ENCODE peak calls at places on chromosomes 12 and 14, in six cellular contexts. One of them, this sample, is unnamed.

GRCh38 chr12:78666584-78666983 is 198.0 kb upstream of the SYT1 start:
- DNase-seq in NB4: no peak
- DNase-seq in K562: no peak
- DNase-seq in HepG2: no peak
- DNase-seq in A549: no peak
- DNase-seq in GM12878: no peak
- DNase-seq in this sample: no peak

GRCh38 chr12:4824415-4824814 is 85.3 kb upstream of the KCNA1 start:
- DNase-seq in NB4: no peak
- DNase-seq in K562: no peak
- DNase-seq in HepG2: no peak
- DNase-seq in A549: peak; percentile 15
- DNase-seq in GM12878: no peak
- DNase-seq in this sample: peak; percentile 20

GRCh38 chr14:74548881-74549280 is 55.3 kb downstream of the ISCA2 start:
- DNase-seq in NB4: no peak
- DNase-seq in K562: no peak
- DNase-seq in HepG2: no peak
- DNase-seq in A549: no peak
- DNase-seq in GM12878: no peak
- DNase-seq in this sample: no peak

GRCh38 chr12:45336762-45337596 is 121.1 kb downstream of the ANO6 start:
- DNase-seq in NB4: peak; percentile 15
- DNase-seq in K562: peak; percentile 32
- DNase-seq in HepG2: no peak
- DNase-seq in A549: peak; percentile 24
- DNase-seq in GM12878: no peak
- DNase-seq in this sample: no peak

GRCh38 chr14:104882325-104882973 is 17.4 kb downstream of the CEP170B start:
- DNase-seq in NB4: peak; percentile 67
- DNase-seq in K562: peak; percentile 69
- DNase-seq in HepG2: no peak
- DNase-seq in A549: peak; percentile 62
- DNase-seq in GM12878: no peak
- DNase-seq in this sample: no peak

GRCh38 chr12:104575442-104575841 is 118.7 kb downstream of the CHST11 start:
- DNase-seq in NB4: no peak
- DNase-seq in K562: no peak
- DNase-seq in HepG2: no peak
- DNase-seq in A549: no peak
- DNase-seq in GM12878: no peak
- DNase-seq in this sample: no peak

GRCh38 chr12:92745874-92746553 is 43.2 kb downstream of the PLEKHG7 start:
- DNase-seq in NB4: no peak
- DNase-seq in K562: no peak
- DNase-seq in HepG2: no peak
- DNase-seq in A549: peak; percentile 79
- DNase-seq in GM12878: no peak
- DNase-seq in this sample: peak; percentile 99

GRCh38 chr14:102280376-102280962 is 24.5 kb downstream of the MOK start:
- DNase-seq in NB4: peak; percentile 80
- DNase-seq in K562: no peak
- DNase-seq in HepG2: no peak
- DNase-seq in A549: peak; percentile 77
- DNase-seq in GM12878: no peak
- DNase-seq in this sample: no peak

GRCh38 chr12:88876867-88877266 is 296.6 kb upstream of the KITLG start:
- DNase-seq in NB4: no peak
- DNase-seq in K562: no peak
- DNase-seq in HepG2: no peak
- DNase-seq in A549: no peak
- DNase-seq in GM12878: no peak
- DNase-seq in this sample: no peak

GRCh38 chr14:36747411-36748184 is 85.9 kb downstream of the PAX9 start:
- DNase-seq in NB4: peak; percentile 11
- DNase-seq in K562: peak; percentile 37
- DNase-seq in HepG2: peak; percentile 44
- DNase-seq in A549: peak; percentile 17
- DNase-seq in GM12878: no peak
- DNase-seq in this sample: peak; percentile 14

DNA sequence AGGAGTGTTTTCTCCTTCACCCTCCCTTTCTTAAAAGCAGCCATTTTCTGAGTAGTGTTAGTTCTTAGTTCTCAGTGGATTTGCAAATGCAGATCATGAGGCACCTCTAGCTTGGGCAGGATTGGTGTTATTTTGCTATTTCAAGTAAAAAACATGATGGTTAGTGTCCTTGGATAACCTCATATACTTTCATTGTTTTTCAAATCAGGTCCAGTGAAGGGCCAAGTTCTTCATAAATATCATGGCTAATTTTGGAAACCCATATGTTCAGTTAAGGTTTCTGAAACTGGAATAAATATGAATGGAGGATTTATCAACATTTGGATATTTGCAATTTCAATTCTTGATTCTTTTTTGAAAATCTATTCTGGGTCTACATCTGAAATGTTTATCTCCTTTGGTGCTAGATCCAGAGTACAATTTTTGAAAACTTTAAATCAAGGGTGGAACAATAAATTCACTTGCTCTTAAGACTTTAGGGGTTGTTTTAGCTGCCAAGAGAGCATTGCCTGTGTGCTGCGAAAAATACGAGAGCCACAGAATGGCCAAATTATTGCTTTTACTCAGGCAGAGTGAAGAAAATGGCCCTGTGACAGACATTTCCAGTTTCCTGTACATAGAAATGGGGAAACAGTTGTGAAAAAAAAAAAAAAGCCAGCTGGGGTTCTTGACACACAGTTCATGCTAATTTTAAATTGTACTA is 104.6 kb downstream of the BICD1 start:
- DNase-seq in NB4: no peak
- DNase-seq in K562: no peak
- DNase-seq in HepG2: no peak
- DNase-seq in A549: no peak
- DNase-seq in GM12878: no peak
- DNase-seq in this sample: no peak
- TF ChIP-seq CTCF in NB4: no peak
- TF ChIP-seq CTCF in K562: no peak
- TF ChIP-seq CTCF in HepG2: no peak
- TF ChIP-seq CTCF in A549: no peak
- TF ChIP-seq CTCF in GM12878: no peak
- TF ChIP-seq CTCF in this sample: no peak

GRCh38 chr12:68449196-68449595 is 117.0 kb upstream of the MDM1 start:
- DNase-seq in NB4: no peak
- DNase-seq in K562: no peak
- DNase-seq in HepG2: no peak
- DNase-seq in A549: no peak
- DNase-seq in GM12878: no peak
- DNase-seq in this sample: no peak

GRCh38 chr12:68453876-68454275 is 121.7 kb upstream of the MDM1 start:
- DNase-seq in NB4: no peak
- DNase-seq in K562: no peak
- DNase-seq in HepG2: no peak
- DNase-seq in A549: no peak
- DNase-seq in GM12878: no peak
- DNase-seq in this sample: no peak

GRCh38 chr12:68450947-68451260 is 118.7 kb upstream of the MDM1 start:
- DNase-seq in NB4: no peak
- DNase-seq in K562: no peak
- DNase-seq in HepG2: no peak
- DNase-seq in A549: no peak
- DNase-seq in GM12878: no peak
- DNase-seq in this sample: no peak

GRCh38 chr12:68453278-68453677 is 121.1 kb upstream of the MDM1 start:
- DNase-seq in NB4: no peak
- DNase-seq in K562: no peak
- DNase-seq in HepG2: no peak
- DNase-seq in A549: no peak
- DNase-seq in GM12878: no peak
- DNase-seq in this sample: no peak

GRCh38 chr12:68451261-68452091 is 119.3 kb upstream of the MDM1 start:
- DNase-seq in NB4: peak; percentile 53
- DNase-seq in K562: peak; percentile 24
- DNase-seq in HepG2: no peak
- DNase-seq in A549: no peak
- DNase-seq in GM12878: peak; percentile 88
- DNase-seq in this sample: peak; percentile 11
- TF ChIP-seq MYC in NB4: no peak
- TF ChIP-seq MYC in K562: no peak
- TF ChIP-seq MYC in HepG2: no peak
- TF ChIP-seq MYC in A549: no peak
- TF ChIP-seq MYC in GM12878: no peak
- TF ChIP-seq MYC in this sample: no peak

GRCh38 chr12:53717319-53717718 is 9.9 kb downstream of the CALCOCO1 start:
- DNase-seq in NB4: no peak
- DNase-seq in K562: no peak
- DNase-seq in HepG2: no peak
- DNase-seq in A549: no peak
- DNase-seq in GM12878: no peak
- DNase-seq in this sample: no peak
- TF ChIP-seq CTCF in NB4: no peak
- TF ChIP-seq CTCF in K562: no peak
- TF ChIP-seq CTCF in HepG2: no peak
- TF ChIP-seq CTCF in A549: no peak
- TF ChIP-seq CTCF in GM12878: no peak
- TF ChIP-seq CTCF in this sample: no peak

GRCh38 chr14:73234029-73234428 is 3.3 kb upstream of the PAPLN start:
- DNase-seq in NB4: no peak
- DNase-seq in K562: no peak
- DNase-seq in HepG2: no peak
- DNase-seq in A549: no peak
- DNase-seq in GM12878: no peak
- DNase-seq in this sample: no peak
- TF ChIP-seq MYC in NB4: no peak
- TF ChIP-seq MYC in K562: no peak
- TF ChIP-seq MYC in HepG2: no peak
- TF ChIP-seq MYC in A549: no peak
- TF ChIP-seq MYC in GM12878: no peak
- TF ChIP-seq MYC in this sample: no peak

GRCh38 chr12:47028981-47029708 is 50.3 kb upstream of the PCED1B start:
- DNase-seq in NB4: no peak
- DNase-seq in K562: no peak
- DNase-seq in HepG2: no peak
- DNase-seq in A549: no peak
- DNase-seq in GM12878: no peak
- DNase-seq in this sample: no peak
- TF ChIP-seq CTCF in NB4: no peak
- TF ChIP-seq CTCF in K562: no peak
- TF ChIP-seq CTCF in HepG2: no peak
- TF ChIP-seq CTCF in A549: no peak
- TF ChIP-seq CTCF in GM12878: no peak
- TF ChIP-seq CTCF in this sample: no peak

GRCh38 chr12:51311389-51311788 is 12.6 kb downstream of the BIN2 start:
- DNase-seq in NB4: no peak
- DNase-seq in K562: no peak
- DNase-seq in HepG2: no peak
- DNase-seq in A549: no peak
- DNase-seq in GM12878: no peak
- DNase-seq in this sample: no peak
- TF ChIP-seq MYC in NB4: no peak
- TF ChIP-seq MYC in K562: no peak
- TF ChIP-seq MYC in HepG2: no peak
- TF ChIP-seq MYC in A549: no peak
- TF ChIP-seq MYC in GM12878: no peak
- TF ChIP-seq MYC in this sample: no peak

GRCh38 chr14:24679248-24680085 is 45.5 kb upstream of the GZMB start:
- DNase-seq in NB4: no peak
- DNase-seq in K562: no peak
- DNase-seq in HepG2: no peak
- DNase-seq in A549: no peak
- DNase-seq in GM12878: no peak
- DNase-seq in this sample: no peak
- TF ChIP-seq CTCF in NB4: no peak
- TF ChIP-seq CTCF in K562: no peak
- TF ChIP-seq CTCF in HepG2: no peak
- TF ChIP-seq CTCF in A549: peak; percentile 11
- TF ChIP-seq CTCF in GM12878: no peak
- TF ChIP-seq CTCF in this sample: no peak